ENCODE peak calls at places on chromosomes 3 and 15, in nine cellular contexts. F is OCI-LY7; O is central memory CD4-positive, alpha-beta T cell; E is lung; J is activated T-helper 9 cell treated with anti-CD3 and anti-CD28 coated beads, Interleukin-2, amount 50 U/mL, for 16 hours; X is memory B cell; S is stimulated activated CD4-positive, alpha-beta T cell treated with anti-CD3 and anti-CD28 coated beads, Interleukin-12 subunit alpha, Interleukin-12 subunit beta, amount 100 ng/mL, for 48 hours; M is Panc1; A is upper lobe of right lung. G is an unnamed sample.

GRCh38 chr15:98746375-98746679 is 98.0 kb downstream of the IGF1R start:
- DNase-seq in S (no peak), F (no peak), A (no peak), X (no peak), O (no peak), J (no peak), E (no peak), M (no peak), G (no peak)

GRCh38 chr3:129424185-129424841 is 4.1 kb downstream of the EFCAB12 start:
- DNase-seq in A (no peak), F (peak; percentile 89), E (no peak), X (no peak), M (no peak), S (no peak), O (no peak), J (no peak), G (no peak)

GRCh38 chr3:141360888-141361598 is 7.3 kb upstream of the ZBTB38 start:
- DNase-seq in J (no peak), F (peak; percentile 71), A (no peak), M (peak; percentile 65), E (peak; percentile 32), X (no peak), S (no peak), O (peak; percentile 42), G (no peak)

GRCh38 chr3:162385387-162385786 is 888.8 kb downstream of the OTOL1 start:
- DNase-seq in F (no peak), M (no peak), J (no peak), A (no peak), O (no peak), E (no peak), S (no peak), X (no peak), G (no peak)

GRCh38 chr3:89314454-89314853 is 207.0 kb downstream of the EPHA3 start:
- DNase-seq in F (peak; percentile 3), A (no peak), O (no peak), E (no peak), X (no peak), J (no peak), M (no peak), S (no peak), G (no peak)

GRCh38 chr3:116378077-116378476 is 67.2 kb downstream of the LSAMP start:
- DNase-seq in A (no peak), E (no peak), S (no peak), J (no peak), M (no peak), F (no peak), X (no peak), O (no peak), G (no peak)

GRCh38 chr3:167653750-167654149 is at the start of gene WDR49:
- DNase-seq in F (peak; percentile 31), J (no peak), M (no peak), X (no peak), O (no peak), E (no peak), A (no peak), S (no peak), G (no peak)

GRCh38 chr15:41820791-41821423 is 7.0 kb upstream of the JMJD7 start:
- DNase-seq in E (no peak), F (no peak), J (no peak), S (no peak), X (no peak), A (no peak), M (no peak), O (no peak), G (no peak)

GRCh38 chr3:128950223-128950938 is 43.5 kb downstream of the CFAP92 start:
- DNase-seq in X (no peak), A (no peak), F (peak; percentile 19), E (no peak), M (no peak), S (no peak), O (no peak), J (no peak), G (no peak)

GRCh38 chr3:168250415-168250861 is 154.7 kb upstream of the GOLIM4 start:
- DNase-seq in A (no peak), J (no peak), X (no peak), F (no peak), S (no peak), O (no peak), E (no peak), M (no peak), G (no peak)

GRCh38 chr15:85168642-85169173 is 187.1 kb downstream of the PDE8A start:
- DNase-seq in S (peak; percentile 25), E (peak; percentile 55), M (no peak), F (peak; percentile 47), J (peak; percentile 12), X (peak; percentile 24), A (peak; percentile 83), O (peak; percentile 20), G (peak; percentile 15)

GRCh38 chr15:75606026-75606425 is 19.5 kb downstream of the SNUPN start:
- DNase-seq in A (no peak), X (no peak), E (no peak), O (no peak), F (no peak), J (no peak), M (no peak), S (no peak), G (no peak)

GRCh38 chr15:48946088-48946839 is 17.5 kb downstream of the SHC4 start:
- DNase-seq in J (no peak), X (no peak), S (no peak), M (no peak), E (no peak), O (no peak), A (no peak), F (no peak), G (no peak)

GRCh38 chr3:14444380-14444779 is 42.0 kb downstream of the SLC6A6 start:
- DNase-seq in M (no peak), J (no peak), E (no peak), X (no peak), F (no peak), A (no peak), S (no peak), O (no peak), G (no peak)

G was measured in activated B cell treated with CpG ODN at 0.5 μM for 24 hours.